ENCODE peak calls at places on chromosomes 11 and 22, in seven cellular contexts. D is cardiac fibroblast; F is BJ; R is IMR-90; T is body of pancreas; K is naive thymus-derived CD4-positive, alpha-beta T cell; L is epithelial cell of esophagus. B is an unnamed sample.

GRCh38 chr11:37657645-37658044 is 1059.6 kb upstream of the RAG2 start:
- DNase-seq in F (no peak), K (no peak), D (peak; percentile 56), R (peak; percentile 25), T (no peak), L (peak; percentile 50), B (no peak)

GRCh38 chr22:22684605-22685561 is 40.5 kb downstream of the GGTLC2 start:
- DNase-seq in L (no peak), D (peak; percentile 72), K (no peak), T (peak; percentile 33), R (peak; percentile 88), F (no peak), B (peak; percentile 45)

GRCh38 chr11:47305734-47306483 is 36.0 kb downstream of the MADD start:
- DNase-seq in F (no peak), D (no peak), T (peak; percentile 24), R (no peak), L (peak; percentile 22), K (no peak), B (no peak)

GRCh38 chr11:119614227-119615002 is 114.6 kb downstream of the NECTIN1 start:
- DNase-seq in R (no peak), F (no peak), K (no peak), L (no peak), D (no peak), T (no peak), B (no peak)

GRCh38 chr11:128603752-128604472 is 16.6 kb upstream of the ETS1 start:
- DNase-seq in T (no peak), D (peak; percentile 26), K (no peak), L (no peak), R (no peak), F (no peak), B (no peak)

GRCh38 chr11:196786-197731 is 4.2 kb downstream of the SCGB1C1 start:
- DNase-seq in T (no peak), F (no peak), K (no peak), D (no peak), R (no peak), L (no peak), B (no peak)

GRCh38 chr22:46428602-46429326 is 93.2 kb downstream of the TRMU start:
- DNase-seq in D (no peak), F (no peak), R (no peak), L (no peak), K (no peak), T (no peak), B (no peak)

GRCh38 chr11:34263462-34264186 is 94.2 kb downstream of the ABTB2 start:
- DNase-seq in K (no peak), L (peak; percentile 93), D (peak; percentile 72), F (peak; percentile 19), R (peak; percentile 82), T (peak; percentile 91), B (peak; percentile 37)

GRCh38 chr11:129352627-129353026 is 23.0 kb upstream of the BARX2 start:
- DNase-seq in L (no peak), K (no peak), D (no peak), F (no peak), T (no peak), R (no peak), B (no peak)

GRCh38 chr22:45903355-45904149 is 73.4 kb downstream of the WNT7B start:
- DNase-seq in T (peak; percentile 50), D (peak; percentile 65), L (peak; percentile 55), F (peak; percentile 12), R (peak; percentile 69), K (no peak), B (peak; percentile 14)

GRCh38 chr11:115502636-115503082 is 1.6 kb downstream of the CADM1 start:
- DNase-seq in R (no peak), K (no peak), F (no peak), L (no peak), T (no peak), D (no peak), B (no peak)

GRCh38 chr11:119316017-119316728 is 757 bp downstream of the MCAM start:
- DNase-seq in T (peak; percentile 55), F (no peak), L (peak; percentile 39), K (no peak), R (no peak), D (no peak), B (no peak)

GRCh38 chr11:2089536-2090165 is 49.5 kb downstream of the IGF2 start:
- DNase-seq in D (peak; percentile 27), F (no peak), R (peak; percentile 11), T (no peak), L (peak; percentile 47), K (peak; percentile 25), B (no peak)

GRCh38 chr11:70205049-70205725 is 2.1 kb downstream of the FADD start:
- DNase-seq in R (peak; percentile 26), T (no peak), F (no peak), L (no peak), D (peak; percentile 28), K (no peak), B (no peak)

GRCh38 chr11:125944350-125945010 is 1.4 kb upstream of the VSIG10L2 start:
- DNase-seq in D (no peak), K (no peak), R (no peak), T (no peak), F (no peak), L (no peak), B (no peak)

GRCh38 chr11:62553839-62554361 is 7.3 kb upstream of the AHNAK start:
- DNase-seq in K (no peak), F (peak; percentile 61), T (no peak), R (peak; percentile 92), L (peak; percentile 87), D (no peak), B (no peak)

GRCh38 chr11:46121328-46121723 is at the start of gene PHF21A:
- DNase-seq in T (peak; percentile 91), F (peak; percentile 39), D (peak; percentile 98), R (peak; percentile 93), L (peak; percentile 95), K (peak; percentile 91), B (peak; percentile 90)

GRCh38 chr22:43396321-43396933 is 15.4 kb upstream of the MPPED1 start:
- DNase-seq in F (no peak), R (no peak), T (no peak), L (no peak), K (no peak), D (no peak), B (no peak)

GRCh38 chr11:75597636-75598035 is 35.6 kb downstream of the SERPINH1 start:
- DNase-seq in F (no peak), K (no peak), D (peak; percentile 34), R (no peak), T (no peak), L (peak; percentile 52), B (no peak)

GRCh38 chr11:117217685-117218084 is 14.2 kb downstream of the PCSK7 start:
- DNase-seq in K (no peak), T (no peak), L (no peak), F (no peak), R (no peak), D (no peak), B (no peak)

GRCh38 chr11:101870510-101870909 is 44.3 kb upstream of the CEP126 start:
- DNase-seq in T (no peak), K (no peak), F (peak; percentile 19), D (peak; percentile 61), R (peak; percentile 87), L (peak; percentile 83), B (peak; percentile 45)

GRCh38 chr11:67651976-67652895 is 1.7 kb upstream of the ACY3 start:
- DNase-seq in K (no peak), T (no peak), F (no peak), R (no peak), D (no peak), L (peak; percentile 25), B (no peak)

GRCh38 chr11:1072116-1072820 is 2.4 kb upstream of the MUC2 start:
- DNase-seq in D (peak; percentile 79), T (no peak), L (no peak), K (no peak), R (peak; percentile 71), F (no peak), B (no peak)

GRCh38 chr11:27914080-27914479 is 193.9 kb downstream of the KIF18A start:
- DNase-seq in F (no peak), L (peak; percentile 30), T (no peak), D (no peak), K (no peak), R (peak; percentile 67), B (no peak)

GRCh38 chr11:112540261-112540660 is 279.6 kb upstream of the PLET1 start:
- DNase-seq in R (no peak), L (no peak), K (peak; percentile 5), T (no peak), D (no peak), F (no peak), B (no peak)

DNA sequence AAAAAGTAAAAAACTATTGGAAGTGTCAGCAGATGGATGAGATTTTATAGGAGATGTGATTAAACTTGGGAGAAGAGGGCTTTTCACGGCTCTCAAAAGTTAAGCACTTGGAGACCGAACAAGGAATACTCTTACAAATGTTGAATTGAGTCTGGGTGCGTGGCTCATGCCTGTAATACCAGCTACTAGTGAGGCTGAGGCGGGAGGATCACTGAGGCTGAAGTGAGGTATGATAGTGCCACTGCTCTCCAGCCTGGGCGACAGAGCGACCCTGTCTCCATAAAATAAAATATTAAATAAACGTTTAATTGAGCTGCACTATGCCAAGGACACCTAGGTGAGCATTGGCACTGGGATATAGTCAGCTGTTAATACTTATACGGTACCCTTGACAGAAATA is 1.9 kb downstream of the CEP57 start:
- DNase-seq in T (no peak), R (no peak), L (no peak), D (no peak), F (no peak), K (no peak), B (no peak)
- H3K4me3 ChIP-seq in T (no peak overlapping the region), R (no peak overlapping the region), L (no peak overlapping the region), D (no peak overlapping the region), F (no peak overlapping the region), K (no peak overlapping the region), B (no peak overlapping the region)

DNA sequence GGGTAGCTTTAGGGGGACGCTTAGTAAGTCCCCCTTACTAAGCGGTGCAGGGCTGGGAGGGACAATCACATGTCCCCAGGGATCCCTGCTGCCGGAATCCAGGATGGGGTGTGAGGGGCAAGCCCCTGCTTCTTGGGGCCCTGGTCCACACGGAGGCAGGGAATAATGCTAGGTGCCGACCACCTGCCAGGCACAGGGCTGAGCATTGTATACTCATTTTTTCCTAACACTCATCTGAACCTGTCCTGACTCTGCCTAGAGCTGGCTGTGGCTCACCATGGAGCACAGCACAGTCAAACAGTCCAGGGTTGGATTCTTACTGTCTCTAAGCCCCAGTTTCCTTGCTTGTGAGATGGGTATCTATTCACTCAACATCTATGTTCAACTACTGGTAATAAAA is 1.4 kb upstream of the LTBP3 start:
- DNase-seq in R (no peak), K (no peak), F (no peak), D (no peak), L (no peak), T (no peak), B (no peak)
- H3K4me3 ChIP-seq in R (no peak overlapping the region), K (no peak overlapping the region), F (no peak overlapping the region), D (no peak overlapping the region), L (no peak overlapping the region), T (no peak overlapping the region), B (no peak overlapping the region)

GRCh38 chr22:42388130-42388797 is 43.9 kb downstream of the NFAM1 start:
- DNase-seq in L (peak; percentile 50), F (no peak), T (peak; percentile 58), R (peak; percentile 17), D (no peak), K (no peak), B (no peak)
- H3K4me3 ChIP-seq in L (no peak overlapping the region), F (no peak overlapping the region), T (no peak overlapping the region), R (no peak overlapping the region), D (no peak overlapping the region), K (no peak overlapping the region), B (no peak overlapping the region)

DNA sequence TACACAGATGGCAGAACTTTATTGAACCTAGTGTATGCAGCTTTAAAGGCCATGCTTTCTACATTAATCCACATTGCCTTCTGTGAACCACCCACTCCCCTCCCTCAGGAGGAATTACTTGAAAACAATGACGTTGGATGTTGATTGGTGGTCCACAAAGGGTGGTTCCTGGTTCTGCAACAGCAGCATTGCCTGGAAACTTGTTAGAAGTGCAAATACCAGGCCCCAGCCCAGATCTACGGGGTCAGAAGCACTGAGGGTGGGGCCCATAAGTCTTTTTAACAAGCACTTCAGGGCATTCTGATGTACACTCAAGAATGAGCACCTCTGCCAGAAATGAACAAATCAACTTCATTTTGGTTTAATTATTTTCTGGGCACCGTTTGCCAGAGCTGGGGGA is 91.0 kb downstream of the ISX start:
- DNase-seq in D (no peak), K (no peak), R (no peak), L (no peak), T (no peak), F (no peak), B (no peak)
- H3K4me3 ChIP-seq in D (no peak overlapping the region), K (no peak overlapping the region), R (no peak overlapping the region), L (no peak overlapping the region), T (no peak overlapping the region), F (no peak overlapping the region), B (no peak overlapping the region)

B was measured in skeletal muscle cell.